ENCODE peak calls at places on chromosomes 3 and 15, in five cellular contexts. Y is Panc1, X is brain microvascular endothelial cell, C is ascending aorta, B is psoas muscle. O is an unnamed sample. For H3K36me3, the result is how much of the 10 kb centered on the place peaks cover.

GRCh38 chr3:16433701-16434151 is 79.8 kb downstream of the RFTN1 start:
- DNase-seq in Y (no peak), X (no peak), C (no peak), B (no peak), O (no peak)

GRCh38 chr15:92807971-92808571 is 92.1 kb upstream of the CHD2 start:
- DNase-seq in Y (no peak), X (no peak), C (no peak), B (no peak), O (no peak)

GRCh38 chr3:174675426-174675825 is 183.7 kb upstream of the NAALADL2 start:
- DNase-seq in Y (no peak), X (no peak), C (no peak), B (no peak), O (no peak)

GRCh38 chr15:66931768-66932633 is 133.4 kb upstream of the SMAD3 start:
- DNase-seq in Y (peak), X (peak), C (no peak), B (no peak), O (no peak)

GRCh38 chr3:126834596-126835471 is 130.8 kb downstream of the CHCHD6 start:
- DNase-seq in Y (no peak), X (no peak), C (no peak), B (no peak), O (peak)

GRCh38 chr3:126549861-126550487 is 8.8 kb downstream of the C3orf22 start:
- DNase-seq in Y (no peak), X (no peak), C (peak), B (peak), O (peak)

GRCh38 chr15:44207643-44208042 is 12.6 kb upstream of the FRMD5 start:
- DNase-seq in Y (no peak), X (peak), C (no peak), B (no peak), O (no peak)

GRCh38 chr3:9255976-9256375 is 6.5 kb upstream of the SRGAP3 start:
- DNase-seq in Y (no peak), X (no peak), C (no peak), B (no peak), O (no peak)

GRCh38 chr15:31365655-31366127 is 39.1 kb downstream of the KLF13 start:
- DNase-seq in Y (no peak), X (peak), C (peak), B (peak), O (peak)

GRCh38 chr3:187101184-187102072 is 37.9 kb downstream of the RPL39L start:
- DNase-seq in Y (no peak), X (peak), C (peak), B (peak), O (no peak)

GRCh38 chr15:39598186-39598850 is 17.4 kb downstream of the THBS1 start:
- DNase-seq in Y (no peak), X (no peak), C (no peak), B (no peak), O (no peak)

GRCh38 chr15:86159436-86159835 is 79.8 kb downstream of the AGBL1 start:
- DNase-seq in Y (no peak), X (no peak), C (no peak), B (no peak), O (no peak)

GRCh38 chr3:138448631-138449030 is 14.2 kb downstream of the ESYT3 start:
- DNase-seq in Y (no peak), X (no peak), C (no peak), B (no peak), O (no peak)

GRCh38 chr3:111582114-111582461 is 13.1 kb downstream of the ZBED2 start:
- DNase-seq in Y (no peak), X (peak), C (no peak), B (no peak), O (peak)

GRCh38 chr3:90132220-90132619 is 1024.8 kb downstream of the EPHA3 start:
- DNase-seq in Y (no peak), X (peak), C (no peak), B (no peak), O (no peak)

GRCh38 chr15:59371458-59372351 is 966 bp downstream of the MYO1E start:
- DNase-seq in Y (no peak), X (no peak), C (no peak), B (peak), O (peak)

GRCh38 chr3:47315069-47315647 is 32.4 kb downstream of the KLHL18 start:
- DNase-seq in Y (no peak), X (no peak), C (no peak), B (no peak), O (peak)

GRCh38 chr15:70474682-70475438 is 288.5 kb downstream of the UACA start:
- DNase-seq in Y (peak), X (peak), C (peak), B (peak), O (peak)

GRCh38 chr3:38987456-38987855 is 64.3 kb downstream of the SCN11A start:
- DNase-seq in Y (no peak), X (no peak), C (no peak), B (no peak), O (no peak)

GRCh38 chr15:65577129-65577996 is 33.6 kb downstream of the INTS14 start:
- DNase-seq in Y (no peak), X (no peak), C (no peak), B (no peak), O (no peak)

GRCh38 chr15:50440932-50441331 is 16.7 kb downstream of the USP8 start:
- DNase-seq in Y (no peak), X (no peak), C (no peak), B (no peak), O (no peak)

GRCh38 chr3:121482651-121483050 is 63.1 kb downstream of the POLQ start:
- DNase-seq in Y (peak), X (peak), C (no peak), B (no peak), O (no peak)

GRCh38 chr3:177591371-177591770 is 394.1 kb upstream of the TBL1XR1 start:
- DNase-seq in Y (no peak), X (no peak), C (no peak), B (no peak), O (peak)

GRCh38 chr15:99614749-99615288 is 49.0 kb downstream of the MEF2A start:
- DNase-seq in Y (no peak), X (no peak), C (no peak), B (no peak), O (no peak)

GRCh38 chr15:83206387-83206970 is 1.1 kb downstream of the HDGFL3 start:
- DNase-seq in Y (no peak), X (no peak), C (no peak), B (no peak), O (no peak)

GRCh38 chr15:77486542-77487478 is 66.1 kb downstream of the HMG20A start:
- DNase-seq in Y (no peak), X (no peak), C (no peak), B (no peak), O (no peak)

GRCh38 chr3:136350132-136350531 is 100.0 kb downstream of the PCCB start:
- DNase-seq in Y (no peak), X (peak), C (no peak), B (no peak), O (no peak)

GRCh38 chr3:5057217-5057616 is 64.9 kb upstream of the ARL8B start:
- DNase-seq in Y (no peak), X (no peak), C (no peak), B (no peak), O (no peak)

GRCh38 chr3:121574449-121574848 is 6.7 kb downstream of the ARGFX start:
- DNase-seq in Y (no peak), X (peak), C (no peak), B (no peak), O (no peak)

GRCh38 chr3:143121240-143122088 is 1.9 kb downstream of the CHST2 start:
- DNase-seq in Y (no peak), X (peak), C (no peak), B (peak), O (peak)

GRCh38 chr3:156843071-156843808 is 17.1 kb downstream of the LEKR1 start:
- DNase-seq in Y (no peak), X (no peak), C (no peak), B (no peak), O (no peak)
- H3K27ac ChIP-seq in Y (no peak), X (no peak), C (peak), B (no peak), O (no peak)

DNA sequence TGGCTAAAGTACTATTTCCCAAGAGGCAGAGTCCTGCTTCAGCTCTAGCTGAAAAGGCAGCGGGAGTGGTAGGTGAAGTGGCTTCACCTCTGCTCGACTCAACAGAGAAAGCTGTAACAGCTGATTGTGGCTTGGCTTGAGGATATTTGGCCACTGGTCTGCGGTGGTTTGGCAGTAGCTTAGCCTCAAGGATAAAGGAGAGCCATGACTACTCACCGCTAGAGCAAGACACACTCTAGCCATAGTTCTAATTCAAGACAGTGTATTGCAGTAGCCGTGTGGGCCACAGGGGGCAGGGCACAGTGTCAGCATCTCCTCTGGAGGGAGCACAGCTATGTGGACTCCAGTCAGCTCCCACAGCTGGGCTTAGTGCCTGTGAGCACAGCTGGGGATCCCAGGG is 23.5 kb downstream of the TPRG1 start:
- DNase-seq in Y (no peak), X (no peak), C (no peak), B (no peak), O (no peak)
- TF ChIP-seq CTCF in Y (no peak), X (peak), C (no peak), B (peak), O (peak)

GRCh38 chr3:55297706-55298105 is 189.4 kb downstream of the WNT5A start:
- DNase-seq in Y (no peak), X (no peak), C (no peak), B (no peak), O (no peak)
- H3K36me3 ChIP-seq in Y (under half), X (under half), C (under half), B (under half), O (under half)

DNA sequence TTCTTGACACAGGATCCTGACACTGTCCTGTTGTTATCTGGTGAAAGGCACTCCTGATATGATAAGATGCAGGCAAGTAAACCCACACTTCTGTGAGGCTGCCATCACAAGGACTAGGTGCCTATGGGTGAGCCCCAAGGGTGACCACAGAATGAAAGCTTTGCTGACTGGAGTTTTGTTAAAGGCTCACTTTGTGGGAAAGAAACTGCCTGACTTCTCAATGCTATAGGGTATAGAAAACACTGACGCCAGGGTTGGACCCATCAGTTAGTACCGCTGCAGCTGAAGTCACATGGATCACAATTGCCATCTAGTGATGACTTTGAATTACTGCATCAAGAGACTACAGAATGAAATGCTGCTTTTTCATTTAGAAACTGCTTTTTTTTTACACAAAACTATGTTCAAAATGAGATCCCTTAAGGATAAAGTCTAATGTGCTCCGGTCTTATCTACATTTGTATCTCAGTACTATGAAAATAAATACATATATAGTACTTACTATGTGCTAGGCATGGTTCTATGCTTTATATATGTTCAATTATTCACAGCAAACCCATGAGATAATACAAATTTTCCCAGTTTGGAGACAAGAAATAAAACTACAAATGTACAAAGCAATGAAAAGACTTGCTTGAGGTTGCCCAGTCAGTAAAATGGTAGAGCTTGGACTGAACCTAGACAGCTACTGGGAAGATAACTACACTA is 64.2 kb upstream of the CMSS1 start:
- DNase-seq in Y (peak), X (peak), C (no peak), B (no peak), O (no peak)
- H3K27ac ChIP-seq in Y (no peak), X (peak), C (peak), B (no peak), O (no peak)

O was measured in upper lobe of left lung.